ENCODE peak calls at places on chromosomes 4 and X, in five cellular contexts. One of them, this sample, is unnamed.

GRCh38 chr4:7760228-7760627 is 179.4 kb downstream of the AFAP1 start:
- DNase-seq in AG04450: no peak
- DNase-seq in CD8-positive, alpha-beta memory T cell: no peak
- DNase-seq in breast epithelium: no peak
- DNase-seq in mammary epithelial cell: no peak
- DNase-seq in this sample: no peak

GRCh38 chrX:50747471-50747900 is 66.5 kb downstream of the SHROOM4 start:
- DNase-seq in AG04450: no peak
- DNase-seq in CD8-positive, alpha-beta memory T cell: no peak
- DNase-seq in breast epithelium: no peak
- DNase-seq in mammary epithelial cell: peak
- DNase-seq in this sample: no peak

GRCh38 chr4:155026715-155027114 is 181.7 kb upstream of the NPY2R start:
- DNase-seq in AG04450: no peak
- DNase-seq in CD8-positive, alpha-beta memory T cell: no peak
- DNase-seq in breast epithelium: no peak
- DNase-seq in mammary epithelial cell: no peak
- DNase-seq in this sample: no peak

GRCh38 chr4:115213705-115214104 is 100.3 kb upstream of the NDST4 start:
- DNase-seq in AG04450: no peak
- DNase-seq in CD8-positive, alpha-beta memory T cell: no peak
- DNase-seq in breast epithelium: no peak
- DNase-seq in mammary epithelial cell: no peak
- DNase-seq in this sample: no peak

GRCh38 chrX:48467331-48467761 is 2.7 kb downstream of the SLC38A5 start:
- DNase-seq in AG04450: no peak
- DNase-seq in CD8-positive, alpha-beta memory T cell: no peak
- DNase-seq in breast epithelium: no peak
- DNase-seq in mammary epithelial cell: no peak
- DNase-seq in this sample: no peak

GRCh38 chr4:80079255-80079923 is 6.4 kb upstream of the ANTXR2 start:
- DNase-seq in AG04450: no peak
- DNase-seq in CD8-positive, alpha-beta memory T cell: no peak
- DNase-seq in breast epithelium: no peak
- DNase-seq in mammary epithelial cell: no peak
- DNase-seq in this sample: no peak

GRCh38 chr4:167014944-167015343 is 219.3 kb downstream of the SPOCK3 start:
- DNase-seq in AG04450: no peak
- DNase-seq in CD8-positive, alpha-beta memory T cell: no peak
- DNase-seq in breast epithelium: no peak
- DNase-seq in mammary epithelial cell: no peak
- DNase-seq in this sample: no peak

GRCh38 chrX:137052641-137053235 is 18.9 kb upstream of the GPR101 start:
- DNase-seq in AG04450: no peak
- DNase-seq in CD8-positive, alpha-beta memory T cell: no peak
- DNase-seq in breast epithelium: no peak
- DNase-seq in mammary epithelial cell: no peak
- DNase-seq in this sample: no peak

GRCh38 chr4:136283973-136284372 is 1248.3 kb downstream of the PCDH18 start:
- DNase-seq in AG04450: no peak
- DNase-seq in CD8-positive, alpha-beta memory T cell: no peak
- DNase-seq in breast epithelium: no peak
- DNase-seq in mammary epithelial cell: no peak
- DNase-seq in this sample: no peak

GRCh38 chrX:140672840-140673731 is 36.5 kb upstream of the LINC00632 start:
- DNase-seq in AG04450: no peak
- DNase-seq in CD8-positive, alpha-beta memory T cell: no peak
- DNase-seq in breast epithelium: no peak
- DNase-seq in mammary epithelial cell: no peak
- DNase-seq in this sample: no peak

GRCh38 chrX:40107291-40108083 is 9.7 kb upstream of the BCOR start:
- DNase-seq in AG04450: no peak
- DNase-seq in CD8-positive, alpha-beta memory T cell: no peak
- DNase-seq in breast epithelium: no peak
- DNase-seq in mammary epithelial cell: no peak
- DNase-seq in this sample: no peak

GRCh38 chr4:141807073-141807472 is 170.7 kb downstream of the IL15 start:
- DNase-seq in AG04450: no peak
- DNase-seq in CD8-positive, alpha-beta memory T cell: no peak
- DNase-seq in breast epithelium: no peak
- DNase-seq in mammary epithelial cell: peak
- DNase-seq in this sample: no peak

GRCh38 chr4:147526272-147526654 is 45.4 kb downstream of the EDNRA start:
- DNase-seq in AG04450: no peak
- DNase-seq in CD8-positive, alpha-beta memory T cell: no peak
- DNase-seq in breast epithelium: no peak
- DNase-seq in mammary epithelial cell: no peak
- DNase-seq in this sample: no peak

GRCh38 chrX:39692796-39693195 is 405.0 kb downstream of the BCOR start:
- DNase-seq in AG04450: no peak
- DNase-seq in CD8-positive, alpha-beta memory T cell: no peak
- DNase-seq in breast epithelium: no peak
- DNase-seq in mammary epithelial cell: no peak
- DNase-seq in this sample: no peak

GRCh38 chr4:10094841-10095240 is 21.8 kb downstream of the WDR1 start:
- DNase-seq in AG04450: no peak
- DNase-seq in CD8-positive, alpha-beta memory T cell: no peak
- DNase-seq in breast epithelium: no peak
- DNase-seq in mammary epithelial cell: no peak
- DNase-seq in this sample: no peak

GRCh38 chr4:143585548-143585947 is 72.0 kb downstream of the SMARCA5 start:
- DNase-seq in AG04450: no peak
- DNase-seq in CD8-positive, alpha-beta memory T cell: no peak
- DNase-seq in breast epithelium: no peak
- DNase-seq in mammary epithelial cell: no peak
- DNase-seq in this sample: no peak

GRCh38 chr4:113444386-113444785 is 317.2 kb downstream of the CAMK2D start:
- DNase-seq in AG04450: no peak
- DNase-seq in CD8-positive, alpha-beta memory T cell: no peak
- DNase-seq in breast epithelium: no peak
- DNase-seq in mammary epithelial cell: peak
- DNase-seq in this sample: no peak

DNA sequence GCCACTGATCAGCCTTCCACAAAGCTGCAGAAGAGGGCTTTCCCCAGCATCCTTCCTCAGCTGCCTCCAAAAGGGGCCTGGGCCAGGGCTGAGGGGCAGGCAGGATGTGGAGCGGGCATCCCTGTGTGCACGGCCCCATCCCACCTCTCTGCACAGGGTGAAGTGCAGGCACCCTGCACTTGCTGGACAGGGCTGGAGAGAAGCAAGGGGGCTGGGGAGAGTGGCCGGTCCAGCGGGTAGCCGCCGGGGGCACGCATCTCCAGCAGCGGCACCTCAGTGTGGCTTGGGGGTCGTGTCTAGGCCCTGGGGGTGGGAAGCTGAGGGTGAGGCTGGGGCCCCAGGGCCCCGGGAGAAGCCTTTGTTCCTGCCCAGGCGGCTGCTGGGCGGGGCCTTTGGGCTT is 3.0 kb downstream of the AVPR2 start:
- DNase-seq in AG04450: no peak
- DNase-seq in CD8-positive, alpha-beta memory T cell: no peak
- DNase-seq in breast epithelium: no peak
- DNase-seq in mammary epithelial cell: no peak
- DNase-seq in this sample: no peak
- H3K27ac ChIP-seq in AG04450: no peak
- H3K27ac ChIP-seq in CD8-positive, alpha-beta memory T cell: no peak
- H3K27ac ChIP-seq in breast epithelium: no peak
- H3K27ac ChIP-seq in mammary epithelial cell: no peak
- H3K27ac ChIP-seq in this sample: no peak

DNA sequence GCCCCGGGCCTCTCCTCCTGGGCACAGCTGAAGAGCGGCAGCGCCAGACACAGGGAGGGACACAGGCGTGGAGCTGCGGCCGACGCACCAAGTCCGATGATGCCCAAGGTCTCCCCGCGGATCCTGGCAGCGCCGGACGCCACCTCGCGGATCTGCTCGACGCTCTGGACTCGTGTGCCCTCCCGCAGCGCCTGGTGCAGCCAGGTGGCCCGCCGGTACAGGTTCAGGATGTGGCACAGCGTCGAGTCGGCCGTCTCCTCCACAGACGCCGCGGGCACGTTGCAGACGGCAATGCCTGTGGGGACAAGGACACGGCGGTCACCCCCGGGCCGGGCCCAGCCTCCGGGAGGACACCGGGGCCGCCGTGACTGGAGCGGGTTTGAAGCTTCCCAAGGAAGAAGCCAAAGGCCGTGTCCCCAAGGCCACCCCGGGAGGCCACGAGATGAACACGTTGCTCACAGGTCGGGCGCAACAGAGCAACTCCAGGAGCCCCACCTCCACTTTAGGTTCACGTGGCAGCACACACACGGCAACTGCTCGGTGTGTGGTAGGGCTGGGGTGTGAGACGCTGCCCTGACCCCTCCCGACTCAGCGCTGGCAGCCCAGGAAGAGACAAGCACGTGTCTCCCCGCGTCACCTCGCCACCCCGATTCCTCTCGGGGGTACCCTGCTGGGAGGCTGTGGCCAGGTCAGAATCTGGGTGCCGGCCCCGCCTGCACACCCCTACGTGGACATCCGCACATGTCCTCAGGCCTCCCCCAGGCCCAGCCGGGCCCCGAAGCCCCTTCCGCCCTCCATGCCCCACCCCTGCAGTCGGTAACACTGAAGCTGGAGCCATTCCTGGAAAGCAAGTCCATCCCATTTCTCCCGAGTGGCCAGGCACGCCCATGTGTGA is 23.4 kb downstream of the CTBP1 start:
- DNase-seq in AG04450: no peak
- DNase-seq in CD8-positive, alpha-beta memory T cell: no peak
- DNase-seq in breast epithelium: no peak
- DNase-seq in mammary epithelial cell: no peak
- DNase-seq in this sample: no peak
- H3K27ac ChIP-seq in AG04450: no peak
- H3K27ac ChIP-seq in CD8-positive, alpha-beta memory T cell: no peak
- H3K27ac ChIP-seq in breast epithelium: no peak
- H3K27ac ChIP-seq in mammary epithelial cell: no peak
- H3K27ac ChIP-seq in this sample: no peak

GRCh38 chr4:929970-930625 is 2.0 kb downstream of the GAK start:
- DNase-seq in AG04450: no peak
- DNase-seq in CD8-positive, alpha-beta memory T cell: no peak
- DNase-seq in breast epithelium: no peak
- DNase-seq in mammary epithelial cell: no peak
- DNase-seq in this sample: no peak

GRCh38 chr4:931960-932712 is at the start of the genes GAK and TMEM175:
- DNase-seq in AG04450: peak
- DNase-seq in CD8-positive, alpha-beta memory T cell: peak
- DNase-seq in breast epithelium: peak
- DNase-seq in mammary epithelial cell: peak
- DNase-seq in this sample: peak

GRCh38 chr4:931194-931959 is 739 bp downstream of the GAK start:
- DNase-seq in AG04450: no peak
- DNase-seq in CD8-positive, alpha-beta memory T cell: peak
- DNase-seq in breast epithelium: no peak
- DNase-seq in mammary epithelial cell: peak
- DNase-seq in this sample: no peak

GRCh38 chr4:930827-931193 is 1.3 kb downstream of the GAK start:
- DNase-seq in AG04450: no peak
- DNase-seq in CD8-positive, alpha-beta memory T cell: no peak
- DNase-seq in breast epithelium: no peak
- DNase-seq in mammary epithelial cell: no peak
- DNase-seq in this sample: no peak

GRCh38 chr4:932713-933070 is 432 bp downstream of the TMEM175 start:
- DNase-seq in AG04450: no peak
- DNase-seq in CD8-positive, alpha-beta memory T cell: no peak
- DNase-seq in breast epithelium: no peak
- DNase-seq in mammary epithelial cell: no peak
- DNase-seq in this sample: no peak
- H3K27ac ChIP-seq in AG04450: peak
- H3K27ac ChIP-seq in CD8-positive, alpha-beta memory T cell: peak
- H3K27ac ChIP-seq in breast epithelium: peak
- H3K27ac ChIP-seq in mammary epithelial cell: peak
- H3K27ac ChIP-seq in this sample: peak

GRCh38 chrX:148552775-148553174 is 52.4 kb downstream of the AFF2 start:
- DNase-seq in AG04450: no peak
- DNase-seq in CD8-positive, alpha-beta memory T cell: no peak
- DNase-seq in breast epithelium: no peak
- DNase-seq in mammary epithelial cell: no peak
- DNase-seq in this sample: no peak

GRCh38 chrX:148556498-148556897 is 56.1 kb downstream of the AFF2 start:
- DNase-seq in AG04450: no peak
- DNase-seq in CD8-positive, alpha-beta memory T cell: no peak
- DNase-seq in breast epithelium: no peak
- DNase-seq in mammary epithelial cell: no peak
- DNase-seq in this sample: no peak

DNA sequence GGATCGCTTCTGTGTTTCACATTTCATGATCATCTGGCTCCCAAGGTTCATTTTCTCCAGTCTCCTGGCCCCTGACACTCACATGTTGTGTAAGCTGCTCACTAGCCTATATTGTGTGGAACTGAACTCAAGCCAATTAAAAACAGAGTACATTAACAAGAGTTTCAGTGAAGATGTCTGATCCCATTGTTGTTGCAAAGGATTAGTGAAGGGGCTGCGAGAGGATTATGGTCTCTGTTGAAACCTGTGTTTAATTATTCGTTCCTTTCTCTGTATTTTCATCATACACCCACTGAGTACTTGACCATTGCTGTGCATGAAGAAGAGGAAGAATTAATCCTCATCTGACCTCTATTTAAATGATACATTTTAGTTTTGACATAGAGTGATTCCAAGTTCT is 54.7 kb downstream of the AFF2 start:
- DNase-seq in AG04450: no peak
- DNase-seq in CD8-positive, alpha-beta memory T cell: no peak
- DNase-seq in breast epithelium: no peak
- DNase-seq in mammary epithelial cell: no peak
- DNase-seq in this sample: no peak
- H3K27ac ChIP-seq in AG04450: no peak
- H3K27ac ChIP-seq in CD8-positive, alpha-beta memory T cell: no peak
- H3K27ac ChIP-seq in breast epithelium: no peak
- H3K27ac ChIP-seq in mammary epithelial cell: no peak
- H3K27ac ChIP-seq in this sample: no peak

This sample was measured in effector memory CD4-positive, alpha-beta T cell.